ENCODE peak calls at places on chromosomes 4 and X, in five cellular contexts. N is transverse colon, J is AG04449, K is endothelial cell of umbilical vein, F is MM.1S. H is an unnamed sample.

GRCh38 chr4:47118192-47118879 is 87.0 kb downstream of the GABRB1 start:
- DNase-seq in N (no peak), J (peak), K (no peak), F (no peak), H (no peak)

GRCh38 chr4:115159141-115159540 is 45.7 kb upstream of the NDST4 start:
- DNase-seq in N (no peak), J (no peak), K (no peak), F (no peak), H (no peak)

GRCh38 chrX:97367149-97367548 is 483.4 kb downstream of the RPA4 start:
- DNase-seq in N (no peak), J (peak), K (no peak), F (no peak), H (no peak)

GRCh38 chr4:6230827-6231662 is 30.7 kb upstream of the JAKMIP1 start:
- DNase-seq in N (no peak), J (no peak), K (no peak), F (no peak), H (no peak)

GRCh38 chr4:188647820-188648380 is 508.7 kb downstream of the TRIML1 start:
- DNase-seq in N (no peak), J (no peak), K (no peak), F (no peak), H (no peak)

GRCh38 chr4:5389756-5390155 is 318.6 kb downstream of the EVC2 start:
- DNase-seq in N (no peak), J (no peak), K (no peak), F (no peak), H (no peak)

GRCh38 chr4:4418676-4419370 is 31.9 kb downstream of the NSG1 start:
- DNase-seq in N (no peak), J (no peak), K (no peak), F (no peak), H (no peak)

GRCh38 chrX:130171446-130172126 is at the start of gene RAB33A:
- DNase-seq in N (peak), J (no peak), K (no peak), F (no peak), H (no peak)

GRCh38 chrX:36241397-36241796 is 321.9 kb downstream of the CFAP47 start:
- DNase-seq in N (no peak), J (no peak), K (no peak), F (no peak), H (no peak)

GRCh38 chr4:107896158-107896645 is 35.1 kb upstream of the CYP2U1 start:
- DNase-seq in N (no peak), J (peak), K (peak), F (no peak), H (peak)

GRCh38 chr4:151031831-151032605 is 16.9 kb upstream of the LRBA start:
- DNase-seq in N (no peak), J (no peak), K (peak), F (no peak), H (no peak)

GRCh38 chr4:169005453-169006099 is 4.5 kb downstream of the CBR4 start:
- DNase-seq in N (no peak), J (no peak), K (no peak), F (no peak), H (no peak)

GRCh38 chrX:66914082-66914481 is 275.2 kb upstream of the EDA2R start:
- DNase-seq in N (peak), J (no peak), K (no peak), F (no peak), H (peak)

GRCh38 chr4:52713456-52713937 is 37.7 kb downstream of the ERVMER34-1 start:
- DNase-seq in N (no peak), J (no peak), K (peak), F (peak), H (no peak)

GRCh38 chr4:76576824-76577223 is 141.8 kb downstream of the SHROOM3 start:
- DNase-seq in N (no peak), J (no peak), K (no peak), F (no peak), H (no peak)

GRCh38 chrX:115047715-115048114 is 30.3 kb upstream of the IL13RA2 start:
- DNase-seq in N (no peak), J (no peak), K (no peak), F (no peak), H (no peak)

GRCh38 chr4:119721878-119722277 is 93.3 kb upstream of the PDE5A start:
- DNase-seq in N (no peak), J (no peak), K (no peak), F (no peak), H (no peak)

GRCh38 chr4:182776376-182777058 is 140.7 kb downstream of the DCTD start:
- DNase-seq in N (no peak), J (no peak), K (no peak), F (no peak), H (no peak)

GRCh38 chrX:154412468-154412867 is 1.1 kb downstream of the TAFAZZIN start:
- DNase-seq in N (peak), J (no peak), K (no peak), F (peak), H (no peak)

GRCh38 chr4:127957105-127957504 is 7.9 kb downstream of the MFSD8 start:
- DNase-seq in N (no peak), J (no peak), K (no peak), F (no peak), H (no peak)

GRCh38 chr4:146582864-146583263 is 55.8 kb upstream of the POU4F2 start:
- DNase-seq in N (no peak), J (no peak), K (no peak), F (no peak), H (no peak)

GRCh38 chrX:13489451-13489850 is 80.0 kb upstream of the EGFL6 start:
- DNase-seq in N (peak), J (no peak), K (peak), F (no peak), H (peak)

GRCh38 chr4:184423003-184423686 is 51.2 kb downstream of the IRF2 start:
- DNase-seq in N (peak), J (no peak), K (no peak), F (no peak), H (no peak)

GRCh38 chr4:81639248-81639647 is 167.5 kb upstream of the RASGEF1B start:
- DNase-seq in N (no peak), J (no peak), K (no peak), F (no peak), H (no peak)

GRCh38 chrX:106802388-106803275 is at the start of gene TBC1D8B:
- DNase-seq in N (peak), J (peak), K (peak), F (peak), H (peak)

GRCh38 chr4:175369087-175369486 is 443.0 kb downstream of the GPM6A start:
- DNase-seq in N (no peak), J (no peak), K (no peak), F (no peak), H (no peak)

GRCh38 chrX:75074475-75074874 is 81.6 kb downstream of the ABCB7 start:
- DNase-seq in N (no peak), J (no peak), K (no peak), F (no peak), H (no peak)

GRCh38 chrX:75076429-75076828 is 79.7 kb downstream of the ABCB7 start:
- DNase-seq in N (no peak), J (no peak), K (no peak), F (no peak), H (no peak)

GRCh38 chrX:75067931-75068330 is 88.2 kb downstream of the ABCB7 start:
- DNase-seq in N (no peak), J (no peak), K (no peak), F (no peak), H (no peak)

GRCh38 chrX:75071334-75071733 is 84.7 kb downstream of the ABCB7 start:
- DNase-seq in N (no peak), J (no peak), K (no peak), F (no peak), H (no peak)
- H3K4me3 ChIP-seq in N (no peak), J (no peak), K (no peak), F (no peak), H (no peak)

DNA sequence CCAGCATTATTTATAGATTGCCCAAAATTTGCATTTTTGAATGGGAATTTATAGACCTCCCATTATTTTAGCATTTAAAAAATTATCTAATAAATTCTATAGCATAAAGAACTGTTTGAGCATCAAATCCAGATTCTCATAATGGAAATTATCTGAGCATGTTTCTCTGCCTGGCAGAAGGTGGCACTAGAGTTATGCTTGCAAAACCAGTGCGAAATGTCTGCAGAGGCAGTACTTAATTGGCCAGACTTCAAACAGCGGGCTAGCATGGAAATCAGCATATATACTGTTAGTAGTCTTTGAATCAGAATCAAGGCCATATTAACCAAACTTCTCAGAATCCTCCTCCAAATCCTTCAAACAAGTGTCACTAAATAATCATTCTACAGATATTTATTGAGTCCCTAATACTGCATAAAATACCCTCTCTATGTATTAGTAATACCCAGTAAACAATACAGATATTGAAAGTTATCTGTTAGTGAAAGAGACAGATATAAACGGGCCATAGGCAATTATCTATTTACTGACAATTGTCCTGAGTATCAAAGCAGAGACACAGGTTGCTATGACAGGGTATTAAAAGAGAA is 78.7 kb upstream of the DCLK2 start:
- DNase-seq in N (no peak), J (peak), K (peak), F (peak), H (no peak)
- TF ChIP-seq CTCF in N (peak), J (peak), K (peak), F (peak), H (peak)

GRCh38 chrX:91435465-91435864 is 826 bp downstream of the PABPC5 start:
- DNase-seq in N (no peak), J (no peak), K (no peak), F (no peak), H (no peak)
- H3K4me3 ChIP-seq in N (peak), J (peak), K (peak), F (no peak), H (peak)

GRCh38 chrX:50711907-50712306 is 102.1 kb downstream of the SHROOM4 start:
- DNase-seq in N (no peak), J (no peak), K (no peak), F (no peak), H (no peak)
- TF ChIP-seq CTCF in N (no peak), J (no peak), K (no peak), F (no peak), H (no peak)

GRCh38 chrX:71052721-71053120 is 15.4 kb downstream of the SNX12 start:
- DNase-seq in N (no peak), J (no peak), K (no peak), F (peak), H (no peak)
- H3K4me3 ChIP-seq in N (no peak), J (no peak), K (peak), F (peak), H (no peak)

DNA sequence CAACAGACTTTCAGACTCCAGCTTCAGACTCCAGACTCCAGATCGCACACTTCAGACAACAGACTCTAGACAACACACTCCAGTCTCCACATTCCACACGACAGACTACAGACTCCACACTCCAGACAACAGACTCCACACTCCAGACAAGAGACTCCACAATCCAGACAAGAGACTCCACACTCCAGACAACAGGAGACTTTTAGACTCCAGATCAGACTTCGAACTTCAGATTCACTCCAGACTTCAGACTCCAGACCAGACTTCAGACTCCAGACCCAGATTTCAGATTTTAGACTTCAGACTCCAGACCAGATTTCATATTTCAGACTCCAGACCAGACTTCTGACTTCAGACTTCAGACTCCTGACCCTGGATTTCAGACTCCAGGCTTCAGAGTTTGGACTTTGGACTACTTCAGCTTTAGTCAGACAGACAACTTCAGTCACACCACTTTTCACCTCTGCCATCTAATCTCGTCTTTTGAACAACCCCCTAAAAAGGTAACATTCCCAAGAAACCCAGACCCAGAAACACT is 29.0 kb upstream of the TLR2 start:
- DNase-seq in N (no peak), J (no peak), K (no peak), F (no peak), H (no peak)
- TF ChIP-seq CTCF in N (no peak), J (no peak), K (no peak), F (no peak), H (no peak)

GRCh38 chr4:40577588-40578253 is 51.9 kb downstream of the RBM47 start:
- DNase-seq in N (no peak), J (no peak), K (no peak), F (no peak), H (no peak)
- H3K4me3 ChIP-seq in N (peak), J (no peak), K (no peak), F (peak), H (peak)

DNA sequence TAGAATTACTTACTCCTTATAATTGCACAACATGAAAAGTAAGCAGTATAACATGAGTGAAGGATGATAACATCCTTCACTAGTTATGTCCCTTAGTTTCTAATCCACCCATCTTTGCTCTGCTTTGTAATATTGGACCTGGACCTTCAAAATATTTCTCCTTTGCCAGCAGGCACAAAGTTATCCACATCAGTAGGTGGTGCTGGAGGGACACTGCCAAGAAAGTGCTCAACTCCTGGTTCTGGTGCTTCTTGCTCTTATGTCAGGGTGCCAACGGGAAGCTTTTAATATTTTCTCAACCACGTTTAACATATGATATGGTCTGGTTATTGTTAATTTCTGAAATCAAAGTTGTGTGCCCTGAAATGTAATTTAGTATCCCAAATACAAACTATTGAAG is 49.1 kb downstream of the TMEM165 start:
- DNase-seq in N (no peak), J (no peak), K (peak), F (no peak), H (no peak)
- TF ChIP-seq CTCF in N (no peak), J (peak), K (no peak), F (no peak), H (peak)

GRCh38 chr4:31294655-31295054 is 574.5 kb downstream of the PCDH7 start:
- DNase-seq in N (no peak), J (no peak), K (no peak), F (no peak), H (no peak)

GRCh38 chr4:31295081-31295480 is 574.9 kb downstream of the PCDH7 start:
- DNase-seq in N (no peak), J (no peak), K (no peak), F (no peak), H (no peak)

GRCh38 chr4:31290836-31291235 is 570.7 kb downstream of the PCDH7 start:
- DNase-seq in N (no peak), J (no peak), K (no peak), F (no peak), H (no peak)

GRCh38 chr4:31291238-31291637 is 571.1 kb downstream of the PCDH7 start:
- DNase-seq in N (no peak), J (no peak), K (no peak), F (peak), H (no peak)
- H3K4me3 ChIP-seq in N (no peak), J (no peak), K (no peak), F (no peak), H (no peak)

GRCh38 chrX:155577682-155578081 is 35.1 kb downstream of the TMLHE start:
- DNase-seq in N (no peak), J (no peak), K (no peak), F (peak), H (no peak)
- TF ChIP-seq CTCF in N (no peak), J (no peak), K (no peak), F (peak), H (no peak)

H was measured in epithelial cell of proximal tubule.